ENCODE peak calls at places on chromosomes 2 and 18, in six cellular contexts. L is upper lobe of right lung, E is AG04450, N is stomach, O is heart left ventricle, R is PC-9. U is an unnamed sample.

GRCh38 chr2:187774551-187775071 is 220.4 kb upstream of the TFPI start:
- DNase-seq in L (no peak), E (peak; percentile 6), N (no peak), O (no peak), R (no peak), U (no peak)

GRCh38 chr18:42574871-42575270 is 540.6 kb downstream of the RIT2 start:
- DNase-seq in L (no peak), E (no peak), N (no peak), O (no peak), R (no peak), U (no peak)

GRCh38 chr18:3869848-3870247 is 419.9 kb downstream of the TGIF1 start:
- DNase-seq in L (no peak), E (peak; percentile 27), N (no peak), O (no peak), R (no peak), U (no peak)

GRCh38 chr2:186617186-186617585 is 27.3 kb downstream of the ITGAV start:
- DNase-seq in L (no peak), E (no peak), N (no peak), O (no peak), R (no peak), U (no peak)

GRCh38 chr2:96869281-96869823 is 528 bp downstream of the SEMA4C start:
- DNase-seq in L (peak; percentile 88), E (no peak), N (peak; percentile 84), O (peak; percentile 89), R (peak; percentile 77), U (no peak)

GRCh38 chr2:20382965-20383800 is 32.5 kb upstream of the PUM2 start:
- DNase-seq in L (no peak), E (peak; percentile 50), N (no peak), O (no peak), R (no peak), U (peak; percentile 21)

GRCh38 chr2:34229998-34230397 is 630.9 kb upstream of the FAM98A start:
- DNase-seq in L (no peak), E (no peak), N (no peak), O (no peak), R (no peak), U (no peak)

GRCh38 chr2:9378433-9379371 is 44.6 kb downstream of the ITGB1BP1 start:
- DNase-seq in L (peak; percentile 53), E (peak; percentile 61), N (no peak), O (peak; percentile 89), R (no peak), U (no peak)

GRCh38 chr2:58110765-58111164 is 64.2 kb downstream of the VRK2 start:
- DNase-seq in L (no peak), E (no peak), N (no peak), O (no peak), R (no peak), U (no peak)

GRCh38 chr18:62485684-62486083 is 37.1 kb upstream of the ZCCHC2 start:
- DNase-seq in L (no peak), E (peak; percentile 18), N (peak; percentile 42), O (no peak), R (peak; percentile 64), U (no peak)

GRCh38 chr2:44490726-44491125 is 129.0 kb downstream of the CAMKMT start:
- DNase-seq in L (no peak), E (no peak), N (no peak), O (no peak), R (no peak), U (no peak)

GRCh38 chr2:6667326-6667725 is 198.4 kb downstream of the CMPK2 start:
- DNase-seq in L (no peak), E (no peak), N (no peak), O (no peak), R (no peak), U (no peak)

GRCh38 chr2:1654696-1655374 is 89.5 kb downstream of the PXDN start:
- DNase-seq in L (no peak), E (no peak), N (peak; percentile 17), O (no peak), R (no peak), U (peak; percentile 63)

GRCh38 chr2:67783026-67783425 is 279.8 kb downstream of the C1D start:
- DNase-seq in L (no peak), E (no peak), N (no peak), O (no peak), R (no peak), U (no peak)

GRCh38 chr2:234840336-234840735 is 111.5 kb upstream of the SH3BP4 start:
- DNase-seq in L (no peak), E (peak; percentile 93), N (no peak), O (no peak), R (peak; percentile 86), U (no peak)

GRCh38 chr2:187575081-187576067 is 21.1 kb upstream of the TFPI start:
- DNase-seq in L (no peak), E (peak; percentile 37), N (no peak), O (no peak), R (no peak), U (no peak)

GRCh38 chr2:159124441-159124911 is 156.0 kb downstream of the TANC1 start:
- DNase-seq in L (no peak), E (peak; percentile 60), N (peak; percentile 34), O (no peak), R (peak; percentile 22), U (no peak)

GRCh38 chr2:216370961-216371633 is 1.2 kb downstream of the MARCHF4 start:
- DNase-seq in L (no peak), E (no peak), N (no peak), O (no peak), R (peak; percentile 21), U (no peak)

GRCh38 chr2:117714761-117715160 is 99.7 kb upstream of the DDX18 start:
- DNase-seq in L (no peak), E (no peak), N (no peak), O (no peak), R (no peak), U (no peak)

GRCh38 chr2:163863073-163863472 is 127.3 kb upstream of the FIGN start:
- DNase-seq in L (no peak), E (no peak), N (no peak), O (no peak), R (no peak), U (no peak)

DNA sequence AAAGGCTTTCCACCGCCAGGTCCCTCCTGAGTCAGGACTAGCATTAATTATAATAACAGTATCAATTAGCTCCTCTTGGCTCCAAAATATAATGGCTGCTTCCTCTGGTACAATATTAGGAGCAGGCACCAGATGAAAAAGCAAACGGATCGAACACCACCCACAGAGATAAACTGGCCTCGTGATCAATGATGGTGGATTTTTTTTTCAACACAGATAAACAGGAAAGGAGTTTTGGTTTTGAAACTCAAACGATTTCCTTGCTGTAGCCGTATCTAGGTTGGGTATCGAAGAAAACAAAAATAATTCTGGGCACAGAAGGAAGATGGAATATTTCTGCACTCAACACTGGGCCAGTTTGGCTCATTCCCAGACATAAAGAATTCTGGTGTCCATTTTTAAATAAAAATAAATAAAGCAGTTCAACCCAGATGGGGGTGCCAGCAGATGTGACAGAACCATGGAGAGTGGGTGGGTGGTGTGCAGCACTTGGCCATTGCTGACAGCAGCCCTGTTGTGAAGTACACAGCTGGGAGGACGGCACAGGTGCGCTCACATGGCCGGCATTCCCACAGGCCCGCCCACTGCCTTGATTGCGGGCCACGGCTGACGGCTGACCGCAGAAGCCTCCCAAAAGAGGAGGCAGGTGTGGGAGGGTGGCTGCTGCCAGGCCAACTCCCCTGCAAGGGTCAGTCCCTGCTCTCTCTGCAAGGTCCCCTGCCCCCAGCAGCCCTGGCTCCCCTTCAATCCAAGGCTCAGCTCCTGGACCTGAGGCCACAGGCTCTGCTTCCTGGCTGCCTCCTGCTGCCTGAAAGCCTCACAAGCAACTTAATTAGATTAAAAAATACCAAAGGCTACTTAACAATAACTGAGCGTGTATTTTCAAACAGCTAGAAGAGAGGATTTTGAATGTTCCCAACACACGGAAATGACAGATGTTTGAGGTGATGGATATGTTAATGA is 351.9 kb upstream of the ID2 start:
- DNase-seq in L (no peak), E (no peak), N (no peak), O (no peak), R (no peak), U (no peak)
- H3K27ac ChIP-seq in L (no peak overlapping the region), E (no peak overlapping the region), N (no peak overlapping the region), O (no peak overlapping the region), R (no peak overlapping the region), U (peak overlapping the region; percentile 0)

GRCh38 chr2:33085646-33086045 is 138.9 kb downstream of the LTBP1 start:
- DNase-seq in L (no peak), E (no peak), N (no peak), O (no peak), R (no peak), U (no peak)

GRCh38 chr2:33086400-33087015 is 139.8 kb downstream of the LTBP1 start:
- DNase-seq in L (no peak), E (no peak), N (peak; percentile 41), O (no peak), R (no peak), U (no peak)

GRCh38 chr2:33081691-33082090 is 134.9 kb downstream of the LTBP1 start:
- DNase-seq in L (no peak), E (no peak), N (no peak), O (no peak), R (no peak), U (no peak)

GRCh38 chr2:33084433-33084832 is 137.7 kb downstream of the LTBP1 start:
- DNase-seq in L (no peak), E (no peak), N (no peak), O (no peak), R (no peak), U (no peak)

GRCh38 chr2:33083671-33084387 is 137.1 kb downstream of the LTBP1 start:
- DNase-seq in L (no peak), E (no peak), N (no peak), O (no peak), R (no peak), U (no peak)
- H3K4me3 ChIP-seq in L (no peak overlapping the region), E (no peak overlapping the region), N (no peak overlapping the region), O (no peak overlapping the region), R (no peak overlapping the region), U (no peak overlapping the region)

GRCh38 chr2:217901826-217902225 is 101.0 kb downstream of the TNS1 start:
- DNase-seq in L (no peak), E (peak; percentile 59), N (no peak), O (no peak), R (no peak), U (no peak)

GRCh38 chr2:217901400-217901799 is 101.4 kb downstream of the TNS1 start:
- DNase-seq in L (no peak), E (no peak), N (no peak), O (no peak), R (no peak), U (no peak)

GRCh38 chr2:217899231-217900009 is 103.4 kb downstream of the TNS1 start:
- DNase-seq in L (peak; percentile 90), E (peak; percentile 59), N (peak; percentile 77), O (no peak), R (peak; percentile 69), U (peak; percentile 93)

GRCh38 chr2:217900010-217900779 is 102.6 kb downstream of the TNS1 start:
- DNase-seq in L (peak; percentile 80), E (no peak), N (no peak), O (no peak), R (no peak), U (no peak)

GRCh38 chr2:217900780-217901360 is 101.9 kb downstream of the TNS1 start:
- DNase-seq in L (no peak), E (no peak), N (no peak), O (no peak), R (no peak), U (no peak)
- H3K27ac ChIP-seq in L (peak overlapping the region; percentile 90), E (no peak overlapping the region), N (peak overlapping the region; percentile 92), O (peak overlapping the region; percentile 97), R (no peak overlapping the region), U (peak overlapping the region; percentile 98)

GRCh38 chr18:65750421-65751144 is at the start of gene CDH7:
- DNase-seq in L (peak; percentile 57), E (no peak), N (no peak), O (no peak), R (peak; percentile 30), U (no peak)
- H3K4me3 ChIP-seq in L (peak within 1 kb of the TSS; percentile 25), E (no peak within 1 kb of the TSS), N (peak within 1 kb of the TSS; percentile 34), O (peak within 1 kb of the TSS; percentile 55), R (peak within 1 kb of the TSS; percentile 53), U (no peak within 1 kb of the TSS)